ENCODE peak calls at places on chromosome 7, in five cellular contexts. B is GM12878, T is HepG2, S is H1, Z is K562. X is an unnamed sample.

GRCh38 chr7:135512135-135512887 is 2.4 kb upstream of the CNOT4 start:
- DNase-seq in T (peak), Z (peak), B (peak), S (no peak), X (no peak)

GRCh38 chr7:139876622-139877283 is 47.7 kb downstream of the TBXAS1 start:
- DNase-seq in Z (no peak), T (no peak), S (no peak), B (no peak), X (no peak)

GRCh38 chr7:118311121-118311803 is 86.8 kb downstream of the ANKRD7 start:
- DNase-seq in T (no peak), B (peak), S (no peak), Z (no peak), X (no peak)

GRCh38 chr7:147756290-147756689 is 834.3 kb upstream of the C7orf33 start:
- DNase-seq in Z (no peak), S (no peak), T (no peak), B (no peak), X (no peak)

GRCh38 chr7:127514499-127514898 is 70.9 kb downstream of the GCC1 start:
- DNase-seq in S (no peak), T (peak), B (no peak), Z (peak), X (no peak)

GRCh38 chr7:39761435-39761834 is 138.1 kb downstream of the RALA start:
- DNase-seq in B (no peak), S (no peak), T (no peak), Z (no peak), X (no peak)

GRCh38 chr7:7569615-7570014 is 2.9 kb downstream of the MIOS start:
- DNase-seq in B (no peak), T (no peak), S (no peak), Z (no peak), X (no peak)

GRCh38 chr7:22350466-22351328 is 6.3 kb downstream of the RAPGEF5 start:
- DNase-seq in Z (peak), S (no peak), T (peak), B (peak), X (no peak)

GRCh38 chr7:113775804-113776203 is 143.0 kb downstream of the PPP1R3A start:
- DNase-seq in B (no peak), T (no peak), S (no peak), Z (no peak), X (no peak)

GRCh38 chr7:135232720-135233119 is 918 bp upstream of the STRA8 start:
- DNase-seq in Z (peak), T (no peak), S (peak), B (no peak), X (peak)

GRCh38 chr7:39621261-39621660 is 2.1 kb upstream of the RALA start:
- DNase-seq in S (no peak), B (no peak), Z (no peak), T (no peak), X (no peak)

GRCh38 chr7:158001621-158002320 is 585.9 kb downstream of the PTPRN2 start:
- DNase-seq in Z (no peak), B (no peak), T (no peak), S (no peak), X (no peak)

GRCh38 chr7:111998326-111998725 is 207.9 kb downstream of the DOCK4 start:
- DNase-seq in B (no peak), T (no peak), S (no peak), Z (no peak), X (no peak)

GRCh38 chr7:33744293-33744692 is 161.0 kb upstream of the BMPER start:
- DNase-seq in Z (peak), S (no peak), B (no peak), T (peak), X (no peak)

GRCh38 chr7:47931788-47932425 is 16.4 kb downstream of the PKD1L1 start:
- DNase-seq in B (no peak), T (no peak), Z (no peak), S (no peak), X (no peak)

GRCh38 chr7:21942955-21943354 is 2.7 kb downstream of the CDCA7L start:
- DNase-seq in Z (no peak), B (no peak), T (no peak), S (no peak), X (no peak)

GRCh38 chr7:30986331-30986730 is 22.6 kb downstream of the GHRHR start:
- DNase-seq in B (no peak), S (no peak), Z (no peak), T (no peak), X (no peak)

GRCh38 chr7:159031135-159031701 is 113.4 kb downstream of the VIPR2 start:
- DNase-seq in S (peak), Z (peak), B (no peak), T (no peak), X (peak)

GRCh38 chr7:39735903-39736302 is 112.5 kb downstream of the RALA start:
- DNase-seq in T (no peak), B (peak), Z (peak), S (no peak), X (no peak)

GRCh38 chr7:12578930-12579640 is 8.6 kb downstream of the SCIN start:
- DNase-seq in B (no peak), Z (no peak), S (no peak), T (no peak), X (no peak)

GRCh38 chr7:38893061-38893460 is 15.9 kb downstream of the VPS41 start:
- DNase-seq in B (no peak), T (no peak), S (no peak), Z (no peak), X (no peak)

GRCh38 chr7:134315679-134316538 is 821 bp downstream of the SLC35B4 start:
- DNase-seq in S (no peak), Z (peak), B (no peak), T (no peak), X (peak)

GRCh38 chr7:23184709-23185354 is 3.0 kb downstream of the NUP42 start:
- DNase-seq in Z (peak), S (no peak), B (peak), T (peak), X (no peak)

GRCh38 chr7:45703911-45704682 is 129.9 kb downstream of the ADCY1 start:
- DNase-seq in Z (no peak), S (no peak), B (no peak), T (no peak), X (peak)

GRCh38 chr7:7432979-7433378 is 102.7 kb downstream of the COL28A1 start:
- DNase-seq in Z (no peak), T (no peak), B (no peak), S (no peak), X (no peak)

GRCh38 chr7:133150760-133151159 is 68.9 kb upstream of the CHCHD3 start:
- DNase-seq in Z (peak), S (no peak), B (no peak), T (no peak), X (no peak)

GRCh38 chr7:55365680-55366460 is 733 bp downstream of the LANCL2 start:
- DNase-seq in T (peak), Z (peak), B (peak), S (peak), X (peak)

GRCh38 chr7:47295606-47296005 is 286.3 kb downstream of the TNS3 start:
- DNase-seq in B (no peak), Z (no peak), T (no peak), S (no peak), X (no peak)

GRCh38 chr7:103649052-103649451 is 203.0 kb upstream of the SLC26A5 start:
- DNase-seq in S (no peak), T (no peak), B (no peak), Z (no peak), X (no peak)

GRCh38 chr7:149714910-149715471 is 58.4 kb downstream of the ZNF467 start:
- DNase-seq in B (no peak), S (no peak), Z (no peak), T (no peak), X (no peak)

GRCh38 chr7:1948377-1948796 is 278.3 kb downstream of the ELFN1 start:
- DNase-seq in S (no peak), B (no peak), T (no peak), Z (peak), X (no peak)

GRCh38 chr7:134651991-134652390 is 5.3 kb downstream of the BPGM start:
- DNase-seq in S (no peak), Z (no peak), T (no peak), B (no peak), X (no peak)

GRCh38 chr7:3028767-3029111 is 14.9 kb downstream of the CARD11 start:
- DNase-seq in T (no peak), B (no peak), Z (no peak), S (no peak), X (no peak)

GRCh38 chr7:129295015-129295423 is 70.2 kb downstream of the AHCYL2 start:
- DNase-seq in S (no peak), T (no peak), Z (no peak), B (no peak), X (no peak)

GRCh38 chr7:133061357-133061756 is 20.5 kb downstream of the CHCHD3 start:
- DNase-seq in S (no peak), T (no peak), B (no peak), Z (no peak), X (no peak)

GRCh38 chr7:20350518-20350951 is 19.8 kb downstream of the ITGB8 start:
- DNase-seq in S (no peak), Z (no peak), T (no peak), B (no peak), X (no peak)

GRCh38 chr7:44222776-44223261 is 22.0 kb downstream of the YKT6 start:
- DNase-seq in S (no peak), B (no peak), Z (no peak), T (no peak), X (no peak)

GRCh38 chr7:45691155-45691656 is 117.0 kb downstream of the ADCY1 start:
- DNase-seq in S (peak), T (peak), Z (no peak), B (no peak), X (no peak)

GRCh38 chr7:34904987-34905386 is 132.3 kb downstream of the DPY19L1 start:
- DNase-seq in Z (no peak), S (no peak), B (no peak), T (no peak), X (no peak)

GRCh38 chr7:34895202-34895601 is 142.1 kb downstream of the DPY19L1 start:
- DNase-seq in B (no peak), Z (no peak), T (no peak), S (no peak), X (no peak)

GRCh38 chr7:34902181-34902580 is 135.1 kb downstream of the DPY19L1 start:
- DNase-seq in B (no peak), S (no peak), T (no peak), Z (no peak), X (no peak)

DNA sequence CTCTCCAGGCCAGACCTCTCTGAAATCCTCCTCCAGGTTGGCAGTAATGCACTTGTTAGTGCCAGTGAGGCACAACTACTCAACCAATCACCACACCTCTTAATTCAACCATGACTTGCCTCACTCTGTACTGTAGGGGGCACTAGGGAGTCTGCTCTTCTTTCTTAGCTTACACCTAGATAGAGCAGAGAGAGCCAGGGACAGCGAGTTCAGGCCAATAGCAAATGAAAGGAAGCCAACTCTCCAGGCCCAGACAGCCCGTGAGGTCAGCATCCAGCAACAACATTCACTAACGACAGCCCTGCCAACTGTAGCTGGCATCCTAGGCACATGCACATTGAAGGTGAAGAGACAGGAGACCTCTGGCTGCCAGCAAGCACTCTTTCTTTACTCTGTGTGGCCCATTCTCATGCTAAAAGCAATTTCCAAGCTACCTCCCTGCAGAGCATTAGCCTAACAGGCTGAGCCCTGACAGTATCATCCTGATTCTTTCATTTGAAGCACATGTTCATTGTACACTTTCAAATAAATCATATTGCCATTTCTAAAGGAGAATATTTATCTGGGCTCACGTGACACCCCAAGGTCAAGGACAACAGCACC is 136.3 kb downstream of the DPY19L1 start:
- DNase-seq in B (no peak), Z (peak), T (peak), S (peak), X (peak)
- TF ChIP-seq MAX in B (no peak), Z (no peak), T (no peak), S (peak), X (no peak)

GRCh38 chr7:73970801-73971229 is 57.2 kb upstream of the ELN start:
- DNase-seq in Z (no peak), T (no peak), B (no peak), S (no peak), X (no peak)

GRCh38 chr7:73971701-73972341 is 56.2 kb upstream of the ELN start:
- DNase-seq in T (no peak), Z (no peak), B (no peak), S (peak), X (peak)

GRCh38 chr7:73968511-73968910 is 59.5 kb upstream of the ELN start:
- DNase-seq in T (no peak), B (no peak), Z (no peak), S (no peak), X (no peak)

GRCh38 chr7:73971315-73971700 is 56.7 kb upstream of the ELN start:
- DNase-seq in S (peak), Z (no peak), T (no peak), B (peak), X (no peak)

GRCh38 chr7:73969991-73970390 is 58.0 kb upstream of the ELN start:
- DNase-seq in B (no peak), T (no peak), Z (no peak), S (peak), X (no peak)
- TF ChIP-seq CREB1 in B (no peak), T (no peak), Z (no peak), S (no peak), X (no peak)

GRCh38 chr7:123220396-123220795 is 20.6 kb upstream of the SLC13A1 start:
- DNase-seq in B (no peak), T (no peak), S (no peak), Z (no peak), X (no peak)
- TF ChIP-seq MAX in B (no peak), T (no peak), S (no peak), Z (no peak), X (no peak)

GRCh38 chr7:116330961-116331360 is 120.6 kb downstream of the TES start:
- DNase-seq in T (no peak), Z (no peak), S (no peak), B (no peak), X (no peak)
- TF ChIP-seq CREB1 in T (no peak), Z (no peak), S (no peak), B (no peak), X (no peak)

GRCh38 chr7:123581162-123581459 is 20.5 kb upstream of the ASB15 start:
- DNase-seq in S (no peak), T (no peak), B (no peak), Z (no peak), X (no peak)

GRCh38 chr7:123583821-123584220 is 17.8 kb upstream of the ASB15 start:
- DNase-seq in T (no peak), S (no peak), Z (no peak), B (no peak), X (no peak)

GRCh38 chr7:123580406-123581161 is 21.0 kb upstream of the ASB15 start:
- DNase-seq in T (peak), B (no peak), S (no peak), Z (peak), X (no peak)
- TF ChIP-seq MAX in T (no peak), B (no peak), S (no peak), Z (no peak), X (no peak)

GRCh38 chr7:100974021-100974420 is 4.7 kb downstream of the MUC12 start:
- DNase-seq in S (no peak), T (no peak), Z (no peak), B (no peak), X (no peak)

GRCh38 chr7:100983451-100984187 is 14.3 kb downstream of the MUC12 start:
- DNase-seq in Z (no peak), S (no peak), T (no peak), B (no peak), X (no peak)

GRCh38 chr7:100975391-100975821 is 6.0 kb downstream of the MUC12 start:
- DNase-seq in B (no peak), T (no peak), Z (no peak), S (no peak), X (no peak)

GRCh38 chr7:100978300-100978699 is 8.9 kb downstream of the MUC12 start:
- DNase-seq in T (no peak), B (no peak), S (no peak), Z (no peak), X (no peak)
- TF ChIP-seq CREB1 in T (no peak), B (no peak), S (no peak), Z (no peak), X (no peak)

DNA sequence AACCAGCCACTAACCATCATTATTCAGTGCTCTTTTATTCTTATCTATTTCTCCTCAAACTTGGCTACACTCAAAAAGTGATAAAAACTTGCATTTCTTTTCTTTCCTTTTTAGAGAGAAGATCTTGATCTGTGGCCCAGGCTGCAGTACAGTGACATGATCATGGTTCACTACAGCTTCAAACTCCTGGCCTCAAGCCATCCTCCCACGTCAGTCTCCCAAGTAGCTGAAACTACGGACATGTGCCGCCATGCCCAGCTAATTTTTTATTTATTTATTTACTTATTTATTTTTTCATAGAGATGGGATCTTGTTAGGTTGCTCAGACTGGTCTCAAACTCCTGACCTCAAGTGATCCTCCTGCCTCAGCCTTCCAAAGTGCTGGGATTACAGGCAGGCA is 24.6 kb upstream of the TMEM248 start:
- DNase-seq in Z (no peak), S (no peak), B (no peak), T (no peak), X (no peak)
- TF ChIP-seq MAX in Z (no peak), S (no peak), B (no peak), T (no peak), X (no peak)

DNA sequence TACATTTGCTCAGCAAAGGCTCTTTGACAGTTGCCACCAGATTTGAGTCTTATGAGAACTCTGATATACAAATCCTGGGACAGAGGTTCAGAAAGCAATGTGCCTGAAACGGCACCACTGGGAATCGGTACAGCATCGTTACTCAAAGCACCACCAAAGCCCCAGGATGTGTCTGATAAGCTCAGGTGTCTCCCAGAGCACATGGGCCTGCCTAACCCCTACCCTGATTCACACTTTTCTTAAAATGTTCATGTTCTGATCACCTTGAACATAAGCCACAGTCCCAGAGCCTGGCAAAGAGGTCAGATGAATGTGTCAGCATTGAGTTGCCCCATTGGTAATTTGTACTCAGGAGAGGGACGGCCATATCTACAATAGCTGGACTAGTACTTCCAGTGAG is 545.8 kb upstream of the AUTS2 start:
- DNase-seq in B (no peak), S (peak), T (no peak), Z (no peak), X (no peak)
- TF ChIP-seq CREB1 in B (no peak), S (no peak), T (no peak), Z (no peak), X (no peak)